ENCODE peak calls at places on chromosomes 7 and 10, in six cellular contexts. M is breast epithelium; P is AG10803; H is left ventricle myocardium inferior; X is CD8-positive, alpha-beta T cell; S is GM10248. Z is an unnamed sample.

GRCh38 chr10:71075066-71075758 is 137.2 kb upstream of the UNC5B start:
- DNase-seq in X (no peak), H (peak; percentile 53), M (peak; percentile 48), P (no peak), S (no peak), Z (no peak)

GRCh38 chr10:3568983-3569382 is 216.0 kb downstream of the KLF6 start:
- DNase-seq in M (no peak), X (no peak), S (no peak), P (no peak), H (no peak), Z (no peak)

GRCh38 chr7:112571852-112572607 is 91.2 kb downstream of the LSMEM1 start:
- DNase-seq in M (no peak), S (no peak), H (no peak), P (no peak), X (no peak), Z (no peak)

GRCh38 chr10:23373156-23373555 is 28.6 kb upstream of the C10orf67 start:
- DNase-seq in P (no peak), M (no peak), H (no peak), S (no peak), X (no peak), Z (no peak)

GRCh38 chr7:91240546-91240945 is 23.7 kb upstream of the FZD1 start:
- DNase-seq in H (no peak), P (peak; percentile 88), M (no peak), S (no peak), X (no peak), Z (no peak)

GRCh38 chr10:55631071-55631654 is 729.9 kb downstream of the ZWINT start:
- DNase-seq in M (peak; percentile 55), X (no peak), S (peak; percentile 64), P (peak; percentile 21), H (peak; percentile 33), Z (no peak)

GRCh38 chr10:314381-314780 is 179.1 kb downstream of the ZMYND11 start:
- DNase-seq in X (no peak), H (no peak), S (no peak), P (no peak), M (no peak), Z (no peak)

GRCh38 chr10:29375888-29376287 is 87.0 kb downstream of the LYZL1 start:
- DNase-seq in X (no peak), S (no peak), M (no peak), P (no peak), H (no peak), Z (no peak)

GRCh38 chr7:128931186-128931798 is 6.4 kb upstream of the IRF5 start:
- DNase-seq in H (no peak), S (no peak), X (no peak), P (no peak), M (peak; percentile 25), Z (no peak)

GRCh38 chr7:117478796-117479479 is 887 bp upstream of the CFTR start:
- DNase-seq in X (no peak), S (no peak), M (no peak), H (no peak), P (no peak), Z (no peak)

GRCh38 chr7:2709553-2710165 is 21.7 kb downstream of the AMZ1 start:
- DNase-seq in P (peak; percentile 45), X (peak; percentile 69), H (peak; percentile 57), M (no peak), S (peak; percentile 90), Z (no peak)

GRCh38 chr7:36278767-36279171 is 110.9 kb upstream of the ANLN start:
- DNase-seq in H (no peak), M (no peak), S (no peak), P (peak; percentile 70), X (no peak), Z (no peak)

GRCh38 chr10:72802291-72803118 is 91.0 kb upstream of the OIT3 start:
- DNase-seq in H (no peak), M (no peak), X (no peak), S (peak; percentile 17), P (peak; percentile 50), Z (no peak)

GRCh38 chr10:82757907-82758306 is 882.9 kb downstream of the NRG3 start:
- DNase-seq in P (no peak), X (no peak), M (no peak), H (no peak), S (no peak), Z (no peak)

GRCh38 chr7:130733866-130734524 is at the start of gene KLF14:
- DNase-seq in S (peak; percentile 64), P (no peak), X (no peak), M (no peak), H (peak; percentile 12), Z (no peak)

GRCh38 chr10:77836299-77836820 is 90.2 kb downstream of the DLG5 start:
- DNase-seq in X (peak; percentile 43), H (peak; percentile 67), P (peak; percentile 76), M (no peak), S (peak; percentile 51), Z (no peak)

GRCh38 chr10:121438320-121438719 is 159.9 kb downstream of the FGFR2 start:
- DNase-seq in P (no peak), X (no peak), M (no peak), S (no peak), H (no peak), Z (no peak)

GRCh38 chr7:101231644-101232043 is 6.0 kb downstream of the CLDN15 start:
- DNase-seq in X (no peak), S (no peak), P (no peak), M (no peak), H (no peak), Z (no peak)

GRCh38 chr7:48280100-48280499 is 108.8 kb downstream of the ABCA13 start:
- DNase-seq in X (no peak), P (peak; percentile 83), M (no peak), H (no peak), S (no peak), Z (no peak)

GRCh38 chr10:35938160-35938559 is 296.1 kb upstream of the FZD8 start:
- DNase-seq in H (no peak), P (no peak), X (no peak), S (no peak), M (no peak), Z (no peak)

GRCh38 chr7:82615527-82615926 is 171.9 kb upstream of the CACNA2D1 start:
- DNase-seq in P (no peak), M (no peak), X (no peak), S (no peak), H (no peak), Z (no peak)

GRCh38 chr7:129664029-129665012 is 52.8 kb downstream of the NRF1 start:
- DNase-seq in S (peak; percentile 50), H (no peak), X (no peak), M (no peak), P (peak; percentile 75), Z (no peak)

GRCh38 chr10:110268931-110269640 is 35.6 kb downstream of the SMNDC1 start:
- DNase-seq in M (no peak), H (no peak), S (no peak), X (no peak), P (no peak), Z (no peak)

GRCh38 chr7:2738110-2738509 is 50.1 kb downstream of the AMZ1 start:
- DNase-seq in M (no peak), S (no peak), X (no peak), H (no peak), P (no peak), Z (no peak)

GRCh38 chr7:135414850-135415439 is 95.0 kb downstream of the CNOT4 start:
- DNase-seq in P (peak; percentile 66), H (no peak), M (no peak), X (no peak), S (no peak), Z (no peak)

GRCh38 chr10:44965104-44965503 is 5.5 kb downstream of the RASSF4 start:
- DNase-seq in M (no peak), H (no peak), P (no peak), X (no peak), S (no peak), Z (no peak)

GRCh38 chr7:35691827-35692307 is 3.1 kb downstream of the HERPUD2 start:
- DNase-seq in S (peak; percentile 54), P (no peak), H (no peak), X (no peak), M (no peak), Z (no peak)

GRCh38 chr7:155998328-155998691 is 186.0 kb upstream of the SHH start:
- DNase-seq in X (no peak), H (no peak), S (no peak), P (no peak), M (peak; percentile 31), Z (no peak)

GRCh38 chr10:117363027-117363426 is 12.2 kb downstream of the PDZD8 start:
- DNase-seq in P (peak; percentile 72), X (no peak), H (no peak), M (no peak), S (no peak), Z (no peak)

GRCh38 chr10:92124524-92125168 is 166.2 kb downstream of the CPEB3 start:
- DNase-seq in S (no peak), M (no peak), H (no peak), P (peak; percentile 63), X (no peak), Z (no peak)

DNA sequence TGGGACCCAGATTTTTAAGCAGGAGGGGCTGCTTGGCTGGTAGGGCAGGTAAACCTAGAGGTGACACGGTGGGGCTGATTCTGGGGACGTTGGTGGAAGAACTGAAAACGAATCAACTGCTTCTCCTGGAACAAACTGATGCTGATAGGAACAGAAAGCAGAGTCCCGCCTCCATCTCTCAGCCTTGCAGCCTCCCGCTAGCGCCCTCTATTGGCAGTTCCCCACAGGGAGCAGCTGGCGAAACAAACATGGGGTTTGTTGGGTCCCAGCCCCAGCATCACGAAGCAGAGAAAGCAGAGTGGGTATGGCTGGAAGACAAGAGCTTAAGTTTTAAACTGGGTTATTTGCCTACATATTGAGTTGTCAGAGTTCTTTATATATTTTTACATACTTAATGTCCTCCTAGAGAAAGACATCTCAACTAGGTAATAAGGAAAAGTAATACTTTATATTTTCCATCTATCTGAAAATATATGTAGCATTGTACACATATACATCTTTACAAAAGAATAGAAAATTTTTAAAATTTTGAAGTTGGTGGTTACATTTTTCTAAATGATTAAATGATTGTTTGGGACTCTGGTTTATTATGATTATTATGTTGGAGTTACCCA is 42.3 kb upstream of the FOXI2 start:
- DNase-seq in H (no peak), S (peak; percentile 33), X (no peak), M (no peak), P (no peak), Z (no peak)
- TF ChIP-seq CTCF in H (peak; percentile 33), S (peak; percentile 34), X (no peak), M (no peak), P (no peak), Z (no peak)

DNA sequence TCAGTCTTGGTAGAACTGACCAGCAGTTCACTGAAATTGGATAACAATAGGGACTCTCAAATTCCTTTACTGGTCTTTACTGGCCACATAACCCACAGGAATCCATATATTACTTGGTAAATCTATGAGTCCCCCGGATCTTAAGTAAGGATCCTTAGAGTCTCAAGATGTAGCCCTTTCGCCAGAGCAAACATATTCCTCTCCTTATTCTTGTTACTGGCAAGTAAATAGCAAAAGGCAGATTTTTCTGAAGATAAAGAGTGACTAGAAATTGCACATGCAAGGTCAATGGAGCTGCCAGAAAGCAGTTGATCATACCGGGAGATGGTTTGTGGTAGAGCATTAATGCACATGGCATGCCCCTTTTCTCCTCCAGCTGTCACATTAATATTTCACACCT is 283.0 kb downstream of the HDAC9 start:
- DNase-seq in X (no peak), P (peak; percentile 95), M (no peak), H (no peak), S (no peak), Z (no peak)
- TF ChIP-seq CTCF in X (no peak), P (no peak), M (no peak), H (no peak), S (no peak), Z (no peak)

GRCh38 chr10:12588091-12588850 is 238.9 kb downstream of the CAMK1D start:
- DNase-seq in P (peak; percentile 19), X (no peak), S (peak; percentile 32), M (no peak), H (no peak), Z (no peak)
- TF ChIP-seq CTCF in P (no peak), X (no peak), S (no peak), M (no peak), H (no peak), Z (no peak)

GRCh38 chr10:46273506-46274477 is 13.0 kb upstream of the ANTXRL start:
- DNase-seq in S (no peak), P (no peak), X (no peak), H (no peak), M (peak; percentile 49), Z (no peak)
- TF ChIP-seq CTCF in S (no peak), P (peak; percentile 23), X (no peak), H (peak; percentile 23), M (peak; percentile 25), Z (no peak)

Z was measured in omental fat pad.